ENCODE peak calls at places on chromosomes 7 and 10, in ten cellular contexts. One of them, this sample, is unnamed.

GRCh38 chr7:112290065-112290464 is 83.6 kb downstream of the ZNF277 start:
- DNase-seq in AG04449: no peak
- DNase-seq in hepatocyte: no peak
- DNase-seq in cardiac muscle cell: peak; percentile 31
- DNase-seq in CD8-positive, alpha-beta T cell: no peak
- DNase-seq in neural progenitor cell: no peak
- DNase-seq in colonic mucosa: no peak
- DNase-seq in PC-9: no peak
- DNase-seq in MCF 10A: no peak
- DNase-seq in GM13977: no peak
- DNase-seq in this sample: no peak

GRCh38 chr10:117549100-117549499 is 6.6 kb downstream of the EMX2 start:
- DNase-seq in AG04449: no peak
- DNase-seq in hepatocyte: no peak
- DNase-seq in cardiac muscle cell: no peak
- DNase-seq in CD8-positive, alpha-beta T cell: no peak
- DNase-seq in neural progenitor cell: no peak
- DNase-seq in colonic mucosa: no peak
- DNase-seq in PC-9: no peak
- DNase-seq in MCF 10A: no peak
- DNase-seq in GM13977: no peak
- DNase-seq in this sample: no peak

GRCh38 chr7:101066858-101067227 is 18.4 kb upstream of the TRIM56 start:
- DNase-seq in AG04449: no peak
- DNase-seq in hepatocyte: no peak
- DNase-seq in cardiac muscle cell: no peak
- DNase-seq in CD8-positive, alpha-beta T cell: no peak
- DNase-seq in neural progenitor cell: no peak
- DNase-seq in colonic mucosa: no peak
- DNase-seq in PC-9: no peak
- DNase-seq in MCF 10A: no peak
- DNase-seq in GM13977: no peak
- DNase-seq in this sample: peak; percentile 43

GRCh38 chr10:109022417-109023049 is 900.8 kb downstream of the XPNPEP1 start:
- DNase-seq in AG04449: no peak
- DNase-seq in hepatocyte: no peak
- DNase-seq in cardiac muscle cell: no peak
- DNase-seq in CD8-positive, alpha-beta T cell: no peak
- DNase-seq in neural progenitor cell: no peak
- DNase-seq in colonic mucosa: no peak
- DNase-seq in PC-9: no peak
- DNase-seq in MCF 10A: no peak
- DNase-seq in GM13977: no peak
- DNase-seq in this sample: no peak

GRCh38 chr10:24722131-24722675 is 1.5 kb downstream of the ARHGAP21 start:
- DNase-seq in AG04449: no peak
- DNase-seq in hepatocyte: no peak
- DNase-seq in cardiac muscle cell: no peak
- DNase-seq in CD8-positive, alpha-beta T cell: no peak
- DNase-seq in neural progenitor cell: no peak
- DNase-seq in colonic mucosa: no peak
- DNase-seq in PC-9: no peak
- DNase-seq in MCF 10A: peak; percentile 38
- DNase-seq in GM13977: no peak
- DNase-seq in this sample: no peak

GRCh38 chr10:117570880-117571279 is 28.3 kb downstream of the EMX2 start:
- DNase-seq in AG04449: no peak
- DNase-seq in hepatocyte: no peak
- DNase-seq in cardiac muscle cell: no peak
- DNase-seq in CD8-positive, alpha-beta T cell: no peak
- DNase-seq in neural progenitor cell: no peak
- DNase-seq in colonic mucosa: no peak
- DNase-seq in PC-9: no peak
- DNase-seq in MCF 10A: no peak
- DNase-seq in GM13977: no peak
- DNase-seq in this sample: no peak

GRCh38 chr7:25093268-25093802 is 31.7 kb downstream of the CYCS start:
- DNase-seq in AG04449: no peak
- DNase-seq in hepatocyte: peak; percentile 85
- DNase-seq in cardiac muscle cell: peak; percentile 78
- DNase-seq in CD8-positive, alpha-beta T cell: peak; percentile 73
- DNase-seq in neural progenitor cell: peak; percentile 77
- DNase-seq in colonic mucosa: peak; percentile 83
- DNase-seq in PC-9: peak; percentile 92
- DNase-seq in MCF 10A: peak; percentile 85
- DNase-seq in GM13977: peak; percentile 78
- DNase-seq in this sample: no peak

GRCh38 chr10:103861501-103861900 is 6.1 kb upstream of the SH3PXD2A start:
- DNase-seq in AG04449: no peak
- DNase-seq in hepatocyte: no peak
- DNase-seq in cardiac muscle cell: no peak
- DNase-seq in CD8-positive, alpha-beta T cell: no peak
- DNase-seq in neural progenitor cell: no peak
- DNase-seq in colonic mucosa: no peak
- DNase-seq in PC-9: no peak
- DNase-seq in MCF 10A: peak; percentile 47
- DNase-seq in GM13977: no peak
- DNase-seq in this sample: no peak

GRCh38 chr7:12788171-12788570 is 100.7 kb downstream of the ARL4A start:
- DNase-seq in AG04449: no peak
- DNase-seq in hepatocyte: no peak
- DNase-seq in cardiac muscle cell: no peak
- DNase-seq in CD8-positive, alpha-beta T cell: no peak
- DNase-seq in neural progenitor cell: no peak
- DNase-seq in colonic mucosa: no peak
- DNase-seq in PC-9: no peak
- DNase-seq in MCF 10A: no peak
- DNase-seq in GM13977: no peak
- DNase-seq in this sample: no peak

GRCh38 chr10:70034252-70034651 is 18.4 kb upstream of the MACROH2A2 start:
- DNase-seq in AG04449: no peak
- DNase-seq in hepatocyte: no peak
- DNase-seq in cardiac muscle cell: peak; percentile 3
- DNase-seq in CD8-positive, alpha-beta T cell: no peak
- DNase-seq in neural progenitor cell: no peak
- DNase-seq in colonic mucosa: no peak
- DNase-seq in PC-9: no peak
- DNase-seq in MCF 10A: no peak
- DNase-seq in GM13977: no peak
- DNase-seq in this sample: no peak

GRCh38 chr7:45073843-45074737 is 14.7 kb downstream of the NACAD start:
- DNase-seq in AG04449: no peak
- DNase-seq in hepatocyte: no peak
- DNase-seq in cardiac muscle cell: no peak
- DNase-seq in CD8-positive, alpha-beta T cell: no peak
- DNase-seq in neural progenitor cell: no peak
- DNase-seq in colonic mucosa: no peak
- DNase-seq in PC-9: peak; percentile 93
- DNase-seq in MCF 10A: peak; percentile 48
- DNase-seq in GM13977: peak; percentile 27
- DNase-seq in this sample: no peak

GRCh38 chr10:87752571-87752970 is 65.5 kb downstream of the ATAD1 start:
- DNase-seq in AG04449: no peak
- DNase-seq in hepatocyte: no peak
- DNase-seq in cardiac muscle cell: peak; percentile 43
- DNase-seq in CD8-positive, alpha-beta T cell: no peak
- DNase-seq in neural progenitor cell: no peak
- DNase-seq in colonic mucosa: no peak
- DNase-seq in PC-9: no peak
- DNase-seq in MCF 10A: peak; percentile 45
- DNase-seq in GM13977: no peak
- DNase-seq in this sample: no peak

GRCh38 chr7:37923996-37924395 is 3.6 kb downstream of the EPDR1 start:
- DNase-seq in AG04449: no peak
- DNase-seq in hepatocyte: no peak
- DNase-seq in cardiac muscle cell: no peak
- DNase-seq in CD8-positive, alpha-beta T cell: no peak
- DNase-seq in neural progenitor cell: no peak
- DNase-seq in colonic mucosa: no peak
- DNase-seq in PC-9: no peak
- DNase-seq in MCF 10A: no peak
- DNase-seq in GM13977: no peak
- DNase-seq in this sample: no peak

GRCh38 chr7:45092100-45092930 is 3.5 kb upstream of the NACAD start:
- DNase-seq in AG04449: no peak
- DNase-seq in hepatocyte: no peak
- DNase-seq in cardiac muscle cell: no peak
- DNase-seq in CD8-positive, alpha-beta T cell: no peak
- DNase-seq in neural progenitor cell: no peak
- DNase-seq in colonic mucosa: no peak
- DNase-seq in PC-9: peak; percentile 51
- DNase-seq in MCF 10A: peak; percentile 74
- DNase-seq in GM13977: no peak
- DNase-seq in this sample: no peak

GRCh38 chr7:102089175-102090098 is 197.2 kb upstream of the SH2B2 start:
- DNase-seq in AG04449: no peak
- DNase-seq in hepatocyte: no peak
- DNase-seq in cardiac muscle cell: peak; percentile 20
- DNase-seq in CD8-positive, alpha-beta T cell: no peak
- DNase-seq in neural progenitor cell: no peak
- DNase-seq in colonic mucosa: no peak
- DNase-seq in PC-9: no peak
- DNase-seq in MCF 10A: no peak
- DNase-seq in GM13977: no peak
- DNase-seq in this sample: no peak

GRCh38 chr10:71244638-71245419 is 32.5 kb downstream of the UNC5B start:
- DNase-seq in AG04449: no peak
- DNase-seq in hepatocyte: peak; percentile 66
- DNase-seq in cardiac muscle cell: peak; percentile 91
- DNase-seq in CD8-positive, alpha-beta T cell: no peak
- DNase-seq in neural progenitor cell: no peak
- DNase-seq in colonic mucosa: no peak
- DNase-seq in PC-9: no peak
- DNase-seq in MCF 10A: peak; percentile 58
- DNase-seq in GM13977: no peak
- DNase-seq in this sample: peak; percentile 95

GRCh38 chr10:69641261-69641980 is 11.4 kb downstream of the FAM241B start:
- DNase-seq in AG04449: no peak
- DNase-seq in hepatocyte: no peak
- DNase-seq in cardiac muscle cell: no peak
- DNase-seq in CD8-positive, alpha-beta T cell: no peak
- DNase-seq in neural progenitor cell: no peak
- DNase-seq in colonic mucosa: no peak
- DNase-seq in PC-9: peak; percentile 41
- DNase-seq in MCF 10A: peak; percentile 76
- DNase-seq in GM13977: no peak
- DNase-seq in this sample: peak; percentile 71

GRCh38 chr10:368579-369255 is 233.5 kb downstream of the ZMYND11 start:
- DNase-seq in AG04449: no peak
- DNase-seq in hepatocyte: no peak
- DNase-seq in cardiac muscle cell: no peak
- DNase-seq in CD8-positive, alpha-beta T cell: no peak
- DNase-seq in neural progenitor cell: no peak
- DNase-seq in colonic mucosa: no peak
- DNase-seq in PC-9: no peak
- DNase-seq in MCF 10A: no peak
- DNase-seq in GM13977: no peak
- DNase-seq in this sample: no peak

GRCh38 chr10:371515-371914 is 236.3 kb downstream of the ZMYND11 start:
- DNase-seq in AG04449: no peak
- DNase-seq in hepatocyte: no peak
- DNase-seq in cardiac muscle cell: no peak
- DNase-seq in CD8-positive, alpha-beta T cell: no peak
- DNase-seq in neural progenitor cell: no peak
- DNase-seq in colonic mucosa: no peak
- DNase-seq in PC-9: no peak
- DNase-seq in MCF 10A: no peak
- DNase-seq in GM13977: no peak
- DNase-seq in this sample: peak; percentile 65

GRCh38 chr10:370222-370825 is 235.1 kb downstream of the ZMYND11 start:
- DNase-seq in AG04449: no peak
- DNase-seq in hepatocyte: no peak
- DNase-seq in cardiac muscle cell: peak; percentile 14
- DNase-seq in CD8-positive, alpha-beta T cell: no peak
- DNase-seq in neural progenitor cell: no peak
- DNase-seq in colonic mucosa: no peak
- DNase-seq in PC-9: no peak
- DNase-seq in MCF 10A: no peak
- DNase-seq in GM13977: no peak
- DNase-seq in this sample: no peak

GRCh38 chr10:372566-372965 is 237.3 kb downstream of the ZMYND11 start:
- DNase-seq in AG04449: no peak
- DNase-seq in hepatocyte: no peak
- DNase-seq in cardiac muscle cell: no peak
- DNase-seq in CD8-positive, alpha-beta T cell: no peak
- DNase-seq in neural progenitor cell: no peak
- DNase-seq in colonic mucosa: no peak
- DNase-seq in PC-9: no peak
- DNase-seq in MCF 10A: no peak
- DNase-seq in GM13977: no peak
- DNase-seq in this sample: peak; percentile 85

GRCh38 chr10:369441-370221 is 234.4 kb downstream of the ZMYND11 start:
- DNase-seq in AG04449: peak; percentile 74
- DNase-seq in hepatocyte: peak; percentile 59
- DNase-seq in cardiac muscle cell: peak; percentile 52
- DNase-seq in CD8-positive, alpha-beta T cell: no peak
- DNase-seq in neural progenitor cell: no peak
- DNase-seq in colonic mucosa: no peak
- DNase-seq in PC-9: no peak
- DNase-seq in MCF 10A: no peak
- DNase-seq in GM13977: no peak
- DNase-seq in this sample: no peak
- TF ChIP-seq CTCF in AG04449: no peak
- TF ChIP-seq CTCF in hepatocyte: no peak
- TF ChIP-seq CTCF in cardiac muscle cell: no peak
- TF ChIP-seq CTCF in CD8-positive, alpha-beta T cell: no peak
- TF ChIP-seq CTCF in neural progenitor cell: no peak
- TF ChIP-seq CTCF in colonic mucosa: no peak
- TF ChIP-seq CTCF in PC-9: no peak
- TF ChIP-seq CTCF in MCF 10A: no peak
- TF ChIP-seq CTCF in GM13977: no peak
- TF ChIP-seq CTCF in this sample: no peak

GRCh38 chr10:83372646-83373045 is 766.7 kb upstream of the GHITM start:
- DNase-seq in AG04449: no peak
- DNase-seq in hepatocyte: no peak
- DNase-seq in cardiac muscle cell: no peak
- DNase-seq in CD8-positive, alpha-beta T cell: no peak
- DNase-seq in neural progenitor cell: no peak
- DNase-seq in colonic mucosa: no peak
- DNase-seq in PC-9: no peak
- DNase-seq in MCF 10A: no peak
- DNase-seq in GM13977: no peak
- DNase-seq in this sample: no peak
- TF ChIP-seq CTCF in AG04449: no peak
- TF ChIP-seq CTCF in hepatocyte: no peak
- TF ChIP-seq CTCF in cardiac muscle cell: no peak
- TF ChIP-seq CTCF in CD8-positive, alpha-beta T cell: no peak
- TF ChIP-seq CTCF in neural progenitor cell: no peak
- TF ChIP-seq CTCF in colonic mucosa: no peak
- TF ChIP-seq CTCF in PC-9: no peak
- TF ChIP-seq CTCF in MCF 10A: no peak
- TF ChIP-seq CTCF in GM13977: no peak
- TF ChIP-seq CTCF in this sample: no peak

GRCh38 chr10:68156373-68157185 is 47.3 kb downstream of the MYPN start:
- DNase-seq in AG04449: no peak
- DNase-seq in hepatocyte: peak; percentile 63
- DNase-seq in cardiac muscle cell: peak; percentile 83
- DNase-seq in CD8-positive, alpha-beta T cell: peak; percentile 34
- DNase-seq in neural progenitor cell: peak; percentile 62
- DNase-seq in colonic mucosa: peak; percentile 71
- DNase-seq in PC-9: peak; percentile 36
- DNase-seq in MCF 10A: peak; percentile 80
- DNase-seq in GM13977: peak; percentile 31
- DNase-seq in this sample: no peak
- TF ChIP-seq CTCF in AG04449: peak; percentile 60
- TF ChIP-seq CTCF in hepatocyte: peak; percentile 64
- TF ChIP-seq CTCF in cardiac muscle cell: peak; percentile 83
- TF ChIP-seq CTCF in CD8-positive, alpha-beta T cell: peak; percentile 94
- TF ChIP-seq CTCF in neural progenitor cell: peak; percentile 73
- TF ChIP-seq CTCF in colonic mucosa: peak; percentile 82
- TF ChIP-seq CTCF in PC-9: peak; percentile 76
- TF ChIP-seq CTCF in MCF 10A: peak; percentile 86
- TF ChIP-seq CTCF in GM13977: peak; percentile 87
- TF ChIP-seq CTCF in this sample: peak; percentile 87

GRCh38 chr10:4770766-4771553 is 55.0 kb upstream of the AKR1E2 start:
- DNase-seq in AG04449: peak; percentile 75
- DNase-seq in hepatocyte: peak; percentile 34
- DNase-seq in cardiac muscle cell: peak; percentile 85
- DNase-seq in CD8-positive, alpha-beta T cell: no peak
- DNase-seq in neural progenitor cell: no peak
- DNase-seq in colonic mucosa: no peak
- DNase-seq in PC-9: peak; percentile 7
- DNase-seq in MCF 10A: peak; percentile 77
- DNase-seq in GM13977: no peak
- DNase-seq in this sample: no peak
- TF ChIP-seq CTCF in AG04449: no peak
- TF ChIP-seq CTCF in hepatocyte: peak; percentile 53
- TF ChIP-seq CTCF in cardiac muscle cell: peak; percentile 34
- TF ChIP-seq CTCF in CD8-positive, alpha-beta T cell: no peak
- TF ChIP-seq CTCF in neural progenitor cell: peak; percentile 52
- TF ChIP-seq CTCF in colonic mucosa: no peak
- TF ChIP-seq CTCF in PC-9: peak; percentile 67
- TF ChIP-seq CTCF in MCF 10A: peak; percentile 39
- TF ChIP-seq CTCF in GM13977: peak; percentile 11
- TF ChIP-seq CTCF in this sample: peak; percentile 82

This sample was measured in chondrocyte.